ENCODE peak calls at places on chromosomes 6 and 20, in six cellular contexts. F is NCI-H1092 treated with DMSO at 0.1 percent for 48 hours; V is AG20443; J is CD8-positive, alpha-beta T cell; G is H54; P is adrenal gland. O is an unnamed sample.

GRCh38 chr6:2990179-2990931 is 9.3 kb upstream of the NQO2 start:
- DNase-seq in F (no peak), V (no peak), J (peak; percentile 35), G (no peak), P (peak; percentile 79), O (no peak)

GRCh38 chr6:167699141-167700036 is 127.3 kb upstream of the AFDN start:
- DNase-seq in F (no peak), V (peak; percentile 38), J (peak; percentile 31), G (peak; percentile 18), P (peak; percentile 60), O (no peak)

GRCh38 chr20:12570371-12570770 is 438.4 kb upstream of the SPTLC3 start:
- DNase-seq in F (peak; percentile 66), V (no peak), J (no peak), G (no peak), P (no peak), O (no peak)

GRCh38 chr6:153000243-153000642 is 2.3 kb downstream of the MTRF1L start:
- DNase-seq in F (no peak), V (no peak), J (no peak), G (no peak), P (no peak), O (no peak)

GRCh38 chr6:33418690-33419291 is 884 bp upstream of the CUTA start:
- DNase-seq in F (no peak), V (no peak), J (peak; percentile 26), G (no peak), P (no peak), O (no peak)

GRCh38 chr6:87660226-87660886 is 41.7 kb downstream of the AKIRIN2 start:
- DNase-seq in F (no peak), V (peak; percentile 81), J (no peak), G (peak; percentile 26), P (peak; percentile 76), O (peak; percentile 68)

GRCh38 chr6:18099501-18099900 is 23.0 kb downstream of the NHLRC1 start:
- DNase-seq in F (no peak), V (no peak), J (no peak), G (no peak), P (no peak), O (no peak)

GRCh38 chr20:22716824-22717351 is 132.5 kb upstream of the FOXA2 start:
- DNase-seq in F (no peak), V (no peak), J (no peak), G (no peak), P (no peak), O (no peak)

GRCh38 chr6:138485005-138485545 is 14.2 kb downstream of the NHSL1 start:
- DNase-seq in F (peak; percentile 60), V (peak; percentile 50), J (no peak), G (no peak), P (no peak), O (peak; percentile 11)

GRCh38 chr6:144286503-144287393 is 1.6 kb downstream of the UTRN start:
- DNase-seq in F (no peak), V (peak; percentile 80), J (no peak), G (peak; percentile 40), P (peak; percentile 88), O (peak; percentile 87)

GRCh38 chr6:166588691-166589333 is 2.3 kb upstream of the RAMACL start:
- DNase-seq in F (no peak), V (peak; percentile 79), J (no peak), G (peak; percentile 15), P (no peak), O (no peak)

GRCh38 chr6:72525821-72526550 is 95.9 kb upstream of the KCNQ5 start:
- DNase-seq in F (no peak), V (no peak), J (no peak), G (no peak), P (no peak), O (no peak)

GRCh38 chr6:148611213-148611612 is 135.6 kb upstream of the UST start:
- DNase-seq in F (no peak), V (peak; percentile 80), J (no peak), G (no peak), P (peak; percentile 80), O (peak; percentile 29)

GRCh38 chr20:23606652-23607049 is 934 bp upstream of the CST9 start:
- DNase-seq in F (peak; percentile 54), V (peak; percentile 93), J (peak; percentile 67), G (peak; percentile 80), P (peak; percentile 87), O (peak; percentile 88)

GRCh38 chr6:71364910-71365542 is 76.4 kb downstream of the OGFRL1 start:
- DNase-seq in F (no peak), V (no peak), J (no peak), G (no peak), P (no peak), O (no peak)

GRCh38 chr20:41032243-41032642 is 3.6 kb downstream of the TOP1 start:
- DNase-seq in F (no peak), V (no peak), J (no peak), G (no peak), P (no peak), O (peak; percentile 31)